ENCODE peak calls at places on chromosome 4, in five cellular contexts. One of them, this sample, is unnamed.

GRCh38 chr4:112702892-112703291 is 65.9 kb downstream of the LARP7 start:
- DNase-seq in ascending aorta: no peak
- DNase-seq in lower lobe of right lung: no peak
- DNase-seq in cardiac muscle cell: no peak
- DNase-seq in left ventricle myocardium inferior: no peak
- DNase-seq in this sample: no peak

GRCh38 chr4:17616283-17616682 is 1.8 kb downstream of the MED28 start:
- DNase-seq in ascending aorta: no peak
- DNase-seq in lower lobe of right lung: no peak
- DNase-seq in cardiac muscle cell: no peak
- DNase-seq in left ventricle myocardium inferior: no peak
- DNase-seq in this sample: no peak

GRCh38 chr4:165738571-165738970 is 134.5 kb upstream of the TLL1 start:
- DNase-seq in ascending aorta: no peak
- DNase-seq in lower lobe of right lung: no peak
- DNase-seq in cardiac muscle cell: no peak
- DNase-seq in left ventricle myocardium inferior: no peak
- DNase-seq in this sample: no peak

GRCh38 chr4:158578476-158578875 is 56.8 kb downstream of the RXFP1 start:
- DNase-seq in ascending aorta: no peak
- DNase-seq in lower lobe of right lung: no peak
- DNase-seq in cardiac muscle cell: peak; percentile 31
- DNase-seq in left ventricle myocardium inferior: no peak
- DNase-seq in this sample: no peak

GRCh38 chr4:98510757-98511517 is 147.5 kb downstream of the TSPAN5 start:
- DNase-seq in ascending aorta: no peak
- DNase-seq in lower lobe of right lung: no peak
- DNase-seq in cardiac muscle cell: no peak
- DNase-seq in left ventricle myocardium inferior: no peak
- DNase-seq in this sample: no peak

GRCh38 chr4:82372874-82373815 is 646 bp downstream of the HNRNPD start:
- DNase-seq in ascending aorta: peak; percentile 83
- DNase-seq in lower lobe of right lung: peak; percentile 80
- DNase-seq in cardiac muscle cell: peak; percentile 78
- DNase-seq in left ventricle myocardium inferior: peak; percentile 71
- DNase-seq in this sample: peak; percentile 93

GRCh38 chr4:141797966-141798365 is 161.6 kb downstream of the IL15 start:
- DNase-seq in ascending aorta: no peak
- DNase-seq in lower lobe of right lung: no peak
- DNase-seq in cardiac muscle cell: no peak
- DNase-seq in left ventricle myocardium inferior: no peak
- DNase-seq in this sample: no peak

GRCh38 chr4:48831532-48832015 is 686 bp downstream of the OCIAD1 start:
- DNase-seq in ascending aorta: no peak
- DNase-seq in lower lobe of right lung: no peak
- DNase-seq in cardiac muscle cell: no peak
- DNase-seq in left ventricle myocardium inferior: no peak
- DNase-seq in this sample: no peak

GRCh38 chr4:10020871-10021676 is at the start of gene SLC2A9:
- DNase-seq in ascending aorta: no peak
- DNase-seq in lower lobe of right lung: no peak
- DNase-seq in cardiac muscle cell: no peak
- DNase-seq in left ventricle myocardium inferior: peak; percentile 34
- DNase-seq in this sample: no peak

GRCh38 chr4:161799687-161800086 is 364.1 kb downstream of the FSTL5 start:
- DNase-seq in ascending aorta: no peak
- DNase-seq in lower lobe of right lung: no peak
- DNase-seq in cardiac muscle cell: no peak
- DNase-seq in left ventricle myocardium inferior: no peak
- DNase-seq in this sample: no peak

GRCh38 chr4:89598602-89599001 is 238.4 kb downstream of the SNCA start:
- DNase-seq in ascending aorta: no peak
- DNase-seq in lower lobe of right lung: no peak
- DNase-seq in cardiac muscle cell: no peak
- DNase-seq in left ventricle myocardium inferior: no peak
- DNase-seq in this sample: no peak
- TF ChIP-seq CTCF in ascending aorta: no peak
- TF ChIP-seq CTCF in lower lobe of right lung: peak; percentile 13
- TF ChIP-seq CTCF in cardiac muscle cell: no peak
- TF ChIP-seq CTCF in left ventricle myocardium inferior: peak; percentile 38
- TF ChIP-seq CTCF in this sample: no peak

GRCh38 chr4:637536-637935 is 12.2 kb downstream of the PDE6B start:
- DNase-seq in ascending aorta: no peak
- DNase-seq in lower lobe of right lung: peak; percentile 26
- DNase-seq in cardiac muscle cell: no peak
- DNase-seq in left ventricle myocardium inferior: no peak
- DNase-seq in this sample: peak; percentile 74
- H3K27me3 ChIP-seq in ascending aorta: no peaks in the 10 kb centered on the region
- H3K27me3 ChIP-seq in lower lobe of right lung: peaks cover 10% of the 10 kb centered on the region
- H3K27me3 ChIP-seq in cardiac muscle cell: no peaks in the 10 kb centered on the region
- H3K27me3 ChIP-seq in left ventricle myocardium inferior: peaks cover 77% of the 10 kb centered on the region
- H3K27me3 ChIP-seq in this sample: no peaks in the 10 kb centered on the region

DNA sequence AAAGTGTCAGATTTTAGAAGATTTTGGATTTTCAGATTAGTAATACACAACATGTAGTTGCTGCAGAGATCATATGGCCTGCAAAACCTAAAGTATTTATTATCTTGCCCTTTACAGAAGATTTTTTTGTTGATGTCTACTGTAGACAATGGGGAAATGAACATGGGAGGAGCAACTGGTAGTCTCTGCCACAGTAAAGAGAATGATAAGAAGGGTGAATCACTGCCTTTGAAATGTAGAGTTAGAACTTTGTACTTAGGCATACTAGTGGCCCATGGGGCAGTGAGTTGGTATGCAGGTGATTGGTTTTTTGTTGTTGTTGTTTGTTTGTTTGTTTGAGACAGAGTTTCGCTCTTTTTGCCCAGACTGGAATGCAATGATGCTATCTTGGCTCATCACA is 50.1 kb downstream of the GAB1 start:
- DNase-seq in ascending aorta: no peak
- DNase-seq in lower lobe of right lung: no peak
- DNase-seq in cardiac muscle cell: no peak
- DNase-seq in left ventricle myocardium inferior: no peak
- DNase-seq in this sample: no peak
- H3K4me1 ChIP-seq in ascending aorta: peaks cover 3% of the 10 kb centered on the region
- H3K4me1 ChIP-seq in lower lobe of right lung: peaks cover 81% of the 10 kb centered on the region
- H3K4me1 ChIP-seq in cardiac muscle cell: peaks cover 44% of the 10 kb centered on the region
- H3K4me1 ChIP-seq in left ventricle myocardium inferior: peaks cover 97% of the 10 kb centered on the region
- H3K4me1 ChIP-seq in this sample: peaks cover 25% of the 10 kb centered on the region

GRCh38 chr4:133320576-133321170 is 171.6 kb downstream of the PCDH10 start:
- DNase-seq in ascending aorta: no peak
- DNase-seq in lower lobe of right lung: no peak
- DNase-seq in cardiac muscle cell: peak; percentile 57
- DNase-seq in left ventricle myocardium inferior: no peak
- DNase-seq in this sample: no peak
- TF ChIP-seq CTCF in ascending aorta: peak; percentile 61
- TF ChIP-seq CTCF in lower lobe of right lung: peak; percentile 45
- TF ChIP-seq CTCF in cardiac muscle cell: peak; percentile 69
- TF ChIP-seq CTCF in left ventricle myocardium inferior: peak; percentile 45
- TF ChIP-seq CTCF in this sample: peak; percentile 16

GRCh38 chr4:94856030-94856429 is 98.3 kb downstream of the BMPR1B start:
- DNase-seq in ascending aorta: no peak
- DNase-seq in lower lobe of right lung: no peak
- DNase-seq in cardiac muscle cell: no peak
- DNase-seq in left ventricle myocardium inferior: no peak
- DNase-seq in this sample: no peak
- H3K27me3 ChIP-seq in ascending aorta: no peaks in the 10 kb centered on the region
- H3K27me3 ChIP-seq in lower lobe of right lung: no peaks in the 10 kb centered on the region
- H3K27me3 ChIP-seq in cardiac muscle cell: no peaks in the 10 kb centered on the region
- H3K27me3 ChIP-seq in left ventricle myocardium inferior: no peaks in the 10 kb centered on the region
- H3K27me3 ChIP-seq in this sample: no peaks in the 10 kb centered on the region

This sample was measured in left lung.